ENCODE peak calls at places on chromosomes 13 and 19, in ten cellular contexts. One of them, this sample, is unnamed.

GRCh38 chr19:16588089-16588823 is 16.0 kb upstream of the SLC35E1 start:
- DNase-seq in RPMI8226: peak; percentile 95
- DNase-seq in heart right ventricle: no peak
- DNase-seq in stimulated activated CD4-positive, alpha-beta T cell treated with anti-CD3 and anti-CD28 coated beads, Interleukin-4, amount 100 ng/mL, for 4 hours: peak; percentile 49
- DNase-seq in stimulated activated CD8-positive, alpha-beta memory T cell treated with anti-CD3 and anti-CD28 coated beads, Interleukin-15, amount 100 ng/mL, for 24 hours: no peak
- DNase-seq in foreskin fibroblast: no peak
- DNase-seq in ascending aorta: no peak
- DNase-seq in HT1080: no peak
- DNase-seq in right cardiac atrium: no peak
- DNase-seq in heart left ventricle: no peak
- DNase-seq in this sample: peak; percentile 98

GRCh38 chr13:95740921-95741320 is 64.0 kb downstream of the DNAJC3 start:
- DNase-seq in RPMI8226: no peak
- DNase-seq in heart right ventricle: no peak
- DNase-seq in stimulated activated CD4-positive, alpha-beta T cell treated with anti-CD3 and anti-CD28 coated beads, Interleukin-4, amount 100 ng/mL, for 4 hours: no peak
- DNase-seq in stimulated activated CD8-positive, alpha-beta memory T cell treated with anti-CD3 and anti-CD28 coated beads, Interleukin-15, amount 100 ng/mL, for 24 hours: no peak
- DNase-seq in foreskin fibroblast: no peak
- DNase-seq in ascending aorta: no peak
- DNase-seq in HT1080: no peak
- DNase-seq in right cardiac atrium: no peak
- DNase-seq in heart left ventricle: no peak
- DNase-seq in this sample: no peak

GRCh38 chr19:5064896-5065295 is 96.0 kb downstream of the KDM4B start:
- DNase-seq in RPMI8226: no peak
- DNase-seq in heart right ventricle: no peak
- DNase-seq in stimulated activated CD4-positive, alpha-beta T cell treated with anti-CD3 and anti-CD28 coated beads, Interleukin-4, amount 100 ng/mL, for 4 hours: no peak
- DNase-seq in stimulated activated CD8-positive, alpha-beta memory T cell treated with anti-CD3 and anti-CD28 coated beads, Interleukin-15, amount 100 ng/mL, for 24 hours: no peak
- DNase-seq in foreskin fibroblast: no peak
- DNase-seq in ascending aorta: no peak
- DNase-seq in HT1080: no peak
- DNase-seq in right cardiac atrium: no peak
- DNase-seq in heart left ventricle: no peak
- DNase-seq in this sample: no peak

GRCh38 chr19:3608750-3609322 is 2.2 kb upstream of the TBXA2R start:
- DNase-seq in RPMI8226: no peak
- DNase-seq in heart right ventricle: peak; percentile 70
- DNase-seq in stimulated activated CD4-positive, alpha-beta T cell treated with anti-CD3 and anti-CD28 coated beads, Interleukin-4, amount 100 ng/mL, for 4 hours: no peak
- DNase-seq in stimulated activated CD8-positive, alpha-beta memory T cell treated with anti-CD3 and anti-CD28 coated beads, Interleukin-15, amount 100 ng/mL, for 24 hours: no peak
- DNase-seq in foreskin fibroblast: no peak
- DNase-seq in ascending aorta: no peak
- DNase-seq in HT1080: peak; percentile 69
- DNase-seq in right cardiac atrium: peak; percentile 11
- DNase-seq in heart left ventricle: peak; percentile 74
- DNase-seq in this sample: no peak

GRCh38 chr13:24452044-24452443 is 60.5 kb downstream of the PARP4 start:
- DNase-seq in RPMI8226: no peak
- DNase-seq in heart right ventricle: no peak
- DNase-seq in stimulated activated CD4-positive, alpha-beta T cell treated with anti-CD3 and anti-CD28 coated beads, Interleukin-4, amount 100 ng/mL, for 4 hours: no peak
- DNase-seq in stimulated activated CD8-positive, alpha-beta memory T cell treated with anti-CD3 and anti-CD28 coated beads, Interleukin-15, amount 100 ng/mL, for 24 hours: no peak
- DNase-seq in foreskin fibroblast: no peak
- DNase-seq in ascending aorta: no peak
- DNase-seq in HT1080: no peak
- DNase-seq in right cardiac atrium: no peak
- DNase-seq in heart left ventricle: no peak
- DNase-seq in this sample: no peak

GRCh38 chr13:31846182-31846938 is 107.0 kb downstream of the RXFP2 start:
- DNase-seq in RPMI8226: peak; percentile 64
- DNase-seq in heart right ventricle: peak; percentile 92
- DNase-seq in stimulated activated CD4-positive, alpha-beta T cell treated with anti-CD3 and anti-CD28 coated beads, Interleukin-4, amount 100 ng/mL, for 4 hours: peak; percentile 44
- DNase-seq in stimulated activated CD8-positive, alpha-beta memory T cell treated with anti-CD3 and anti-CD28 coated beads, Interleukin-15, amount 100 ng/mL, for 24 hours: peak; percentile 55
- DNase-seq in foreskin fibroblast: peak; percentile 84
- DNase-seq in ascending aorta: peak; percentile 94
- DNase-seq in HT1080: peak; percentile 86
- DNase-seq in right cardiac atrium: peak; percentile 94
- DNase-seq in heart left ventricle: peak; percentile 95
- DNase-seq in this sample: peak; percentile 76

GRCh38 chr13:59103004-59103768 is 1060.5 kb downstream of the DIAPH3 start:
- DNase-seq in RPMI8226: no peak
- DNase-seq in heart right ventricle: no peak
- DNase-seq in stimulated activated CD4-positive, alpha-beta T cell treated with anti-CD3 and anti-CD28 coated beads, Interleukin-4, amount 100 ng/mL, for 4 hours: no peak
- DNase-seq in stimulated activated CD8-positive, alpha-beta memory T cell treated with anti-CD3 and anti-CD28 coated beads, Interleukin-15, amount 100 ng/mL, for 24 hours: no peak
- DNase-seq in foreskin fibroblast: no peak
- DNase-seq in ascending aorta: no peak
- DNase-seq in HT1080: no peak
- DNase-seq in right cardiac atrium: no peak
- DNase-seq in heart left ventricle: no peak
- DNase-seq in this sample: no peak

GRCh38 chr13:34883381-34883780 is 58.7 kb upstream of the NBEA start:
- DNase-seq in RPMI8226: no peak
- DNase-seq in heart right ventricle: no peak
- DNase-seq in stimulated activated CD4-positive, alpha-beta T cell treated with anti-CD3 and anti-CD28 coated beads, Interleukin-4, amount 100 ng/mL, for 4 hours: no peak
- DNase-seq in stimulated activated CD8-positive, alpha-beta memory T cell treated with anti-CD3 and anti-CD28 coated beads, Interleukin-15, amount 100 ng/mL, for 24 hours: no peak
- DNase-seq in foreskin fibroblast: no peak
- DNase-seq in ascending aorta: no peak
- DNase-seq in HT1080: no peak
- DNase-seq in right cardiac atrium: no peak
- DNase-seq in heart left ventricle: no peak
- DNase-seq in this sample: no peak

GRCh38 chr13:90738881-90739280 is 608.6 kb upstream of the MIR17HG start:
- DNase-seq in RPMI8226: no peak
- DNase-seq in heart right ventricle: no peak
- DNase-seq in stimulated activated CD4-positive, alpha-beta T cell treated with anti-CD3 and anti-CD28 coated beads, Interleukin-4, amount 100 ng/mL, for 4 hours: no peak
- DNase-seq in stimulated activated CD8-positive, alpha-beta memory T cell treated with anti-CD3 and anti-CD28 coated beads, Interleukin-15, amount 100 ng/mL, for 24 hours: no peak
- DNase-seq in foreskin fibroblast: no peak
- DNase-seq in ascending aorta: no peak
- DNase-seq in HT1080: no peak
- DNase-seq in right cardiac atrium: no peak
- DNase-seq in heart left ventricle: no peak
- DNase-seq in this sample: no peak

GRCh38 chr13:97758317-97758716 is 195.2 kb upstream of the IPO5 start:
- DNase-seq in RPMI8226: no peak
- DNase-seq in heart right ventricle: peak; percentile 16
- DNase-seq in stimulated activated CD4-positive, alpha-beta T cell treated with anti-CD3 and anti-CD28 coated beads, Interleukin-4, amount 100 ng/mL, for 4 hours: no peak
- DNase-seq in stimulated activated CD8-positive, alpha-beta memory T cell treated with anti-CD3 and anti-CD28 coated beads, Interleukin-15, amount 100 ng/mL, for 24 hours: no peak
- DNase-seq in foreskin fibroblast: no peak
- DNase-seq in ascending aorta: no peak
- DNase-seq in HT1080: no peak
- DNase-seq in right cardiac atrium: peak; percentile 30
- DNase-seq in heart left ventricle: peak; percentile 34
- DNase-seq in this sample: no peak